ENCODE peak calls at places on chromosomes 16 and 17, in eight cellular contexts. M is ELF-1; X is stimulated activated CD4-positive, alpha-beta T cell treated with anti-CD3 and anti-CD28 coated beads, Interleukin-1b, Interleukin-23, amount 100 ng/mL, for 24 hours; D is fibroblast of mammary gland; N is effector memory CD4-positive, alpha-beta T cell; B is NCI-H1105 treated with DMSO at 0.1 percent for 48 hours; R is fibroblast of pulmonary artery; I is MV-4-11. H is an unnamed sample.

GRCh38 chr16:71933017-71933416 is 37.7 kb downstream of the IST1 start:
- DNase-seq in M (no peak), X (no peak), D (no peak), N (no peak), B (no peak), R (no peak), I (no peak), H (no peak)

GRCh38 chr16:3067929-3068288 is 2.5 kb downstream of the IL32 start:
- DNase-seq in M (no peak), X (no peak), D (no peak), N (no peak), B (no peak), R (no peak), I (no peak), H (no peak)

GRCh38 chr16:4767872-4768548 is 1.0 kb upstream of the ZNF500 start:
- DNase-seq in M (no peak), X (no peak), D (peak; percentile 45), N (peak; percentile 9), B (no peak), R (peak; percentile 26), I (peak; percentile 53), H (peak; percentile 36)

GRCh38 chr17:42266918-42267766 is 9.0 kb downstream of the STAT5B start:
- DNase-seq in M (no peak), X (no peak), D (peak; percentile 95), N (peak; percentile 66), B (no peak), R (peak; percentile 98), I (peak; percentile 37), H (peak; percentile 97)

GRCh38 chr16:17432902-17433576 is 37.7 kb downstream of the XYLT1 start:
- DNase-seq in M (no peak), X (no peak), D (peak; percentile 77), N (no peak), B (no peak), R (peak; percentile 38), I (no peak), H (no peak)

GRCh38 chr17:42901535-42902229 is 1.1 kb downstream of the G6PC1 start:
- DNase-seq in M (no peak), X (no peak), D (no peak), N (no peak), B (no peak), R (no peak), I (no peak), H (no peak)

GRCh38 chr16:80250376-80250775 is 290.4 kb upstream of the DYNLRB2 start:
- DNase-seq in M (peak; percentile 24), X (no peak), D (no peak), N (no peak), B (no peak), R (no peak), I (no peak), H (no peak)

GRCh38 chr17:52938623-52939230 is 780.2 kb upstream of the CA10 start:
- DNase-seq in M (no peak), X (no peak), D (no peak), N (no peak), B (no peak), R (no peak), I (no peak), H (no peak)

GRCh38 chr17:1312261-1312870 is 32.9 kb downstream of the TRARG1 start:
- DNase-seq in M (peak; percentile 36), X (no peak), D (no peak), N (no peak), B (peak; percentile 20), R (no peak), I (no peak), H (no peak)

GRCh38 chr17:48002920-48003685 is 32.2 kb downstream of the CDK5RAP3 start:
- DNase-seq in M (peak; percentile 27), X (no peak), D (no peak), N (no peak), B (peak; percentile 79), R (no peak), I (no peak), H (no peak)

GRCh38 chr16:57479043-57479421 is 7.3 kb downstream of the DOK4 start:
- DNase-seq in M (no peak), X (no peak), D (no peak), N (no peak), B (peak; percentile 6), R (no peak), I (no peak), H (no peak)

GRCh38 chr17:32265192-32265895 is at the start of gene RHBDL3:
- DNase-seq in M (no peak), X (no peak), D (no peak), N (no peak), B (no peak), R (no peak), I (no peak), H (peak; percentile 21)

GRCh38 chr16:79372504-79373184 is 227.9 kb downstream of the MAF start:
- DNase-seq in M (no peak), X (no peak), D (peak; percentile 73), N (peak; percentile 8), B (no peak), R (peak; percentile 3), I (peak; percentile 71), H (peak; percentile 0)

GRCh38 chr16:88905563-88905962 is 39.1 kb upstream of the PABPN1L start:
- DNase-seq in M (no peak), X (no peak), D (no peak), N (no peak), B (no peak), R (no peak), I (no peak), H (peak; percentile 24)

GRCh38 chr17:12395733-12396354 is 269.8 kb upstream of the MYOCD start:
- DNase-seq in M (peak; percentile 32), X (no peak), D (peak; percentile 42), N (no peak), B (no peak), R (peak; percentile 6), I (no peak), H (peak; percentile 48)

GRCh38 chr16:53058441-53058840 is 3.6 kb downstream of the CHD9 start:
- DNase-seq in M (no peak), X (no peak), D (no peak), N (no peak), B (no peak), R (no peak), I (no peak), H (no peak)

GRCh38 chr16:69476920-69477418 is 52.5 kb downstream of the CYB5B start:
- DNase-seq in M (no peak), X (no peak), D (peak; percentile 95), N (no peak), B (no peak), R (peak; percentile 63), I (no peak), H (peak; percentile 98)

GRCh38 chr17:51228177-51228576 is 31.7 kb downstream of the MBTD1 start:
- DNase-seq in M (no peak), X (no peak), D (peak; percentile 68), N (no peak), B (no peak), R (peak; percentile 78), I (peak; percentile 77), H (peak; percentile 2)

GRCh38 chr16:49776085-49776501 is 79.8 kb downstream of the ZNF423 start:
- DNase-seq in M (peak; percentile 62), X (no peak), D (no peak), N (no peak), B (no peak), R (peak; percentile 44), I (no peak), H (no peak)

GRCh38 chr16:85718682-85719081 is 29.9 kb upstream of the GINS2 start:
- DNase-seq in M (peak; percentile 56), X (no peak), D (no peak), N (no peak), B (no peak), R (no peak), I (no peak), H (peak; percentile 39)

GRCh38 chr16:28609631-28610594 is at the start of gene SULT1A1:
- DNase-seq in M (peak; percentile 62), X (no peak), D (no peak), N (no peak), B (no peak), R (peak; percentile 60), I (peak; percentile 75), H (no peak)

GRCh38 chr17:19508327-19508867 is 25.3 kb upstream of the SLC47A1 start:
- DNase-seq in M (no peak), X (no peak), D (no peak), N (peak; percentile 36), B (peak; percentile 80), R (no peak), I (peak; percentile 22), H (no peak)

GRCh38 chr16:73196670-73197069 is 148.7 kb upstream of the ZFHX3 start:
- DNase-seq in M (peak; percentile 85), X (no peak), D (peak; percentile 79), N (no peak), B (peak; percentile 40), R (peak; percentile 82), I (peak; percentile 11), H (peak; percentile 76)

GRCh38 chr16:48318630-48319029 is 66.6 kb downstream of the SIAH1 start:
- DNase-seq in M (peak; percentile 25), X (no peak), D (peak; percentile 44), N (peak; percentile 13), B (no peak), R (peak; percentile 74), I (peak; percentile 90), H (no peak)

GRCh38 chr17:7041607-7042506 is 2.0 kb downstream of the SLC16A11 start:
- DNase-seq in M (peak; percentile 84), X (no peak), D (no peak), N (no peak), B (no peak), R (no peak), I (no peak), H (no peak)

GRCh38 chr17:13996758-13997157 is 72.5 kb upstream of the COX10 start:
- DNase-seq in M (no peak), X (no peak), D (no peak), N (no peak), B (no peak), R (no peak), I (no peak), H (no peak)

GRCh38 chr17:73770115-73770848 is 126.0 kb upstream of the SDK2 start:
- DNase-seq in M (no peak), X (no peak), D (peak; percentile 94), N (no peak), B (peak; percentile 59), R (peak; percentile 73), I (no peak), H (peak; percentile 18)